ENCODE peak calls at places on chromosomes 4 and X, in eight cellular contexts. J is stimulated activated naive CD8-positive, alpha-beta T cell treated with anti-CD3 and anti-CD28 coated beads, Interleukin-15, Interleukin-2, amounts not matched to agents 100 U/mL and 50 U/mL, for 24 hours; H is mucosa of descending colon; S is upper lobe of right lung; U is activated CD8-positive, alpha-beta T cell treated with anti-CD3 and anti-CD28 coated beads for 36 hours; C is heart right ventricle; N is RWPE2; X is lower lobe of right lung. R is an unnamed sample.

GRCh38 chrX:37984880-37985279 is 21.5 kb upstream of the SYTL5 start:
- ATAC-seq in J (no peak), H (no peak), S (no peak), U (peak), C (no peak), N (no peak), X (no peak), R (no peak)

GRCh38 chr4:164977243-164978164 is at the start of gene TRIM61:
- ATAC-seq in J (peak), H (peak), S (peak), U (peak), C (peak), N (no peak), X (peak), R (no peak)

GRCh38 chr4:1540601-1541375 is 134.5 kb upstream of the NKX1-1 start:
- ATAC-seq in J (no peak), H (no peak), S (no peak), U (no peak), C (peak), N (no peak), X (no peak), R (no peak)

GRCh38 chrX:76433219-76433618 is 5.7 kb downstream of the MAGEE1 start:
- ATAC-seq in J (peak), H (no peak), S (no peak), U (no peak), C (no peak), N (no peak), X (no peak), R (no peak)

GRCh38 chr4:145804134-145804533 is 124.2 kb downstream of the C4orf51 start:
- ATAC-seq in J (no peak), H (peak), S (peak), U (no peak), C (peak), N (peak), X (peak), R (peak)

GRCh38 chr4:13833171-13833804 is 205.8 kb upstream of the BOD1L1 start:
- ATAC-seq in J (no peak), H (no peak), S (no peak), U (no peak), C (peak), N (no peak), X (no peak), R (no peak)

GRCh38 chrX:150730719-150731118 is 37.5 kb downstream of the MTMR1 start:
- ATAC-seq in J (no peak), H (no peak), S (no peak), U (no peak), C (no peak), N (no peak), X (no peak), R (no peak)

GRCh38 chr4:148589182-148589581 is 147.0 kb upstream of the NR3C2 start:
- ATAC-seq in J (no peak), H (no peak), S (no peak), U (no peak), C (no peak), N (no peak), X (no peak), R (no peak)

GRCh38 chrX:19735244-19735643 is 152.2 kb downstream of the SH3KBP1 start:
- ATAC-seq in J (no peak), H (no peak), S (no peak), U (no peak), C (no peak), N (no peak), X (no peak), R (no peak)

GRCh38 chrX:48726596-48726995 is 30.1 kb downstream of the SUV39H1 start:
- ATAC-seq in J (no peak), H (no peak), S (no peak), U (no peak), C (no peak), N (no peak), X (no peak), R (no peak)

GRCh38 chr4:150976478-150977118 is 38.5 kb downstream of the LRBA start:
- ATAC-seq in J (no peak), H (peak), S (peak), U (peak), C (no peak), N (peak), X (peak), R (peak)

GRCh38 chr4:151541438-151542071 is 132.6 kb downstream of the FHIP1A start:
- ATAC-seq in J (no peak), H (no peak), S (no peak), U (no peak), C (no peak), N (peak), X (peak), R (peak)

GRCh38 chr4:24988776-24989175 is 42.0 kb downstream of the LGI2 start:
- ATAC-seq in J (no peak), H (no peak), S (peak), U (no peak), C (peak), N (peak), X (peak), R (peak)

GRCh38 chr4:52880994-52881393 is 18.9 kb downstream of the RASL11B start:
- ATAC-seq in J (no peak), H (no peak), S (no peak), U (no peak), C (no peak), N (no peak), X (no peak), R (no peak)

GRCh38 chr4:55069248-55069647 is 56.1 kb downstream of the KDR start:
- ATAC-seq in J (no peak), H (no peak), S (peak), U (no peak), C (peak), N (no peak), X (peak), R (no peak)

GRCh38 chr4:148152868-148153630 is 289.2 kb downstream of the NR3C2 start:
- ATAC-seq in J (no peak), H (no peak), S (no peak), U (no peak), C (no peak), N (peak), X (no peak), R (peak)

GRCh38 chr4:80615099-80615498 is 279.6 kb downstream of the CFAP299 start:
- ATAC-seq in J (no peak), H (peak), S (peak), U (no peak), C (no peak), N (no peak), X (peak), R (no peak)

GRCh38 chr4:40575846-40576245 is 53.8 kb downstream of the RBM47 start:
- ATAC-seq in J (no peak), H (no peak), S (peak), U (no peak), C (no peak), N (no peak), X (peak), R (no peak)